ENCODE peak calls at places on chromosomes 7 and 10, in ten cellular contexts. One of them, this sample, is unnamed.

GRCh38 chr10:21732067-21732772 is 198.2 kb downstream of the MLLT10 start:
- DNase-seq in astrocyte of the spinal cord: peak
- DNase-seq in adrenal gland: peak
- DNase-seq in lower lobe of right lung: no peak
- DNase-seq in upper lobe of right lung: no peak
- DNase-seq in retinal pigment epithelial cell: peak
- DNase-seq in OCI-LY7: peak
- DNase-seq in astrocyte: peak
- DNase-seq in heart right ventricle: peak
- DNase-seq in A673: peak
- DNase-seq in this sample: no peak

GRCh38 chr7:15305002-15305600 is 256.7 kb downstream of the AGMO start:
- DNase-seq in astrocyte of the spinal cord: peak
- DNase-seq in astrocyte: peak
- DNase-seq in A673: peak
- DNase-seq in OCI-LY7: peak
- DNase-seq in upper lobe of right lung: no peak
- DNase-seq in heart right ventricle: peak
- DNase-seq in adrenal gland: no peak
- DNase-seq in retinal pigment epithelial cell: peak
- DNase-seq in lower lobe of right lung: no peak
- DNase-seq in this sample: no peak

GRCh38 chr7:37208528-37208927 is 240.1 kb downstream of the ELMO1 start:
- DNase-seq in astrocyte of the spinal cord: peak
- DNase-seq in heart right ventricle: peak
- DNase-seq in A673: peak
- DNase-seq in adrenal gland: peak
- DNase-seq in upper lobe of right lung: no peak
- DNase-seq in retinal pigment epithelial cell: peak
- DNase-seq in astrocyte: peak
- DNase-seq in OCI-LY7: peak
- DNase-seq in lower lobe of right lung: no peak
- DNase-seq in this sample: no peak

GRCh38 chr7:148434181-148434769 is 156.3 kb upstream of the C7orf33 start:
- DNase-seq in A673: no peak
- DNase-seq in upper lobe of right lung: no peak
- DNase-seq in heart right ventricle: no peak
- DNase-seq in adrenal gland: no peak
- DNase-seq in OCI-LY7: no peak
- DNase-seq in astrocyte of the spinal cord: no peak
- DNase-seq in lower lobe of right lung: no peak
- DNase-seq in astrocyte: no peak
- DNase-seq in retinal pigment epithelial cell: no peak
- DNase-seq in this sample: no peak

GRCh38 chr7:127393370-127394058 is 1.0 kb upstream of the ZNF800 start:
- DNase-seq in upper lobe of right lung: no peak
- DNase-seq in astrocyte: peak
- DNase-seq in heart right ventricle: peak
- DNase-seq in A673: peak
- DNase-seq in lower lobe of right lung: peak
- DNase-seq in retinal pigment epithelial cell: no peak
- DNase-seq in OCI-LY7: no peak
- DNase-seq in adrenal gland: peak
- DNase-seq in astrocyte of the spinal cord: peak
- DNase-seq in this sample: no peak

GRCh38 chr7:574661-575395 is 55.2 kb upstream of the PDGFA start:
- DNase-seq in lower lobe of right lung: no peak
- DNase-seq in A673: no peak
- DNase-seq in retinal pigment epithelial cell: no peak
- DNase-seq in astrocyte of the spinal cord: no peak
- DNase-seq in OCI-LY7: no peak
- DNase-seq in adrenal gland: no peak
- DNase-seq in upper lobe of right lung: no peak
- DNase-seq in heart right ventricle: no peak
- DNase-seq in astrocyte: no peak
- DNase-seq in this sample: no peak

GRCh38 chr7:51471199-51472016 is 154.8 kb upstream of the COBL start:
- DNase-seq in heart right ventricle: no peak
- DNase-seq in astrocyte: no peak
- DNase-seq in OCI-LY7: no peak
- DNase-seq in adrenal gland: no peak
- DNase-seq in upper lobe of right lung: no peak
- DNase-seq in A673: no peak
- DNase-seq in astrocyte of the spinal cord: no peak
- DNase-seq in lower lobe of right lung: no peak
- DNase-seq in retinal pigment epithelial cell: no peak
- DNase-seq in this sample: no peak

GRCh38 chr7:136058561-136058960 is 81.4 kb upstream of the MTPN start:
- DNase-seq in A673: no peak
- DNase-seq in upper lobe of right lung: no peak
- DNase-seq in heart right ventricle: no peak
- DNase-seq in astrocyte of the spinal cord: no peak
- DNase-seq in OCI-LY7: no peak
- DNase-seq in lower lobe of right lung: no peak
- DNase-seq in retinal pigment epithelial cell: no peak
- DNase-seq in adrenal gland: no peak
- DNase-seq in astrocyte: no peak
- DNase-seq in this sample: no peak

GRCh38 chr7:76191783-76192240 is 9.9 kb upstream of the SRRM3 start:
- DNase-seq in astrocyte of the spinal cord: peak
- DNase-seq in heart right ventricle: no peak
- DNase-seq in OCI-LY7: peak
- DNase-seq in upper lobe of right lung: no peak
- DNase-seq in astrocyte: peak
- DNase-seq in retinal pigment epithelial cell: no peak
- DNase-seq in lower lobe of right lung: no peak
- DNase-seq in adrenal gland: no peak
- DNase-seq in A673: peak
- DNase-seq in this sample: no peak

GRCh38 chr7:43439631-43440401 is 143.1 kb upstream of the STK17A start:
- DNase-seq in astrocyte: peak
- DNase-seq in retinal pigment epithelial cell: no peak
- DNase-seq in astrocyte of the spinal cord: peak
- DNase-seq in upper lobe of right lung: peak
- DNase-seq in A673: peak
- DNase-seq in lower lobe of right lung: peak
- DNase-seq in heart right ventricle: no peak
- DNase-seq in OCI-LY7: peak
- DNase-seq in adrenal gland: no peak
- DNase-seq in this sample: no peak
- TF ChIP-seq CTCF in astrocyte: peak
- TF ChIP-seq CTCF in retinal pigment epithelial cell: peak
- TF ChIP-seq CTCF in astrocyte of the spinal cord: peak
- TF ChIP-seq CTCF in upper lobe of right lung: peak
- TF ChIP-seq CTCF in A673: peak
- TF ChIP-seq CTCF in lower lobe of right lung: peak
- TF ChIP-seq CTCF in heart right ventricle: peak
- TF ChIP-seq CTCF in OCI-LY7: peak
- TF ChIP-seq CTCF in adrenal gland: peak
- TF ChIP-seq CTCF in this sample: peak

GRCh38 chr10:31154996-31155395 is 123.3 kb upstream of the ZNF438 start:
- DNase-seq in astrocyte: no peak
- DNase-seq in heart right ventricle: no peak
- DNase-seq in astrocyte of the spinal cord: no peak
- DNase-seq in lower lobe of right lung: no peak
- DNase-seq in OCI-LY7: no peak
- DNase-seq in retinal pigment epithelial cell: no peak
- DNase-seq in upper lobe of right lung: no peak
- DNase-seq in A673: no peak
- DNase-seq in adrenal gland: no peak
- DNase-seq in this sample: no peak

GRCh38 chr10:31152421-31153133 is 120.9 kb upstream of the ZNF438 start:
- DNase-seq in A673: peak
- DNase-seq in upper lobe of right lung: no peak
- DNase-seq in lower lobe of right lung: no peak
- DNase-seq in retinal pigment epithelial cell: no peak
- DNase-seq in OCI-LY7: no peak
- DNase-seq in astrocyte of the spinal cord: peak
- DNase-seq in astrocyte: no peak
- DNase-seq in adrenal gland: no peak
- DNase-seq in heart right ventricle: peak
- DNase-seq in this sample: no peak

GRCh38 chr10:31158000-31158658 is 126.5 kb upstream of the ZNF438 start:
- DNase-seq in astrocyte of the spinal cord: peak
- DNase-seq in astrocyte: peak
- DNase-seq in upper lobe of right lung: no peak
- DNase-seq in adrenal gland: no peak
- DNase-seq in retinal pigment epithelial cell: no peak
- DNase-seq in heart right ventricle: no peak
- DNase-seq in A673: no peak
- DNase-seq in lower lobe of right lung: no peak
- DNase-seq in OCI-LY7: no peak
- DNase-seq in this sample: no peak

GRCh38 chr10:31153692-31154091 is 122.0 kb upstream of the ZNF438 start:
- DNase-seq in adrenal gland: no peak
- DNase-seq in OCI-LY7: no peak
- DNase-seq in heart right ventricle: no peak
- DNase-seq in retinal pigment epithelial cell: no peak
- DNase-seq in astrocyte: no peak
- DNase-seq in A673: no peak
- DNase-seq in upper lobe of right lung: no peak
- DNase-seq in astrocyte of the spinal cord: no peak
- DNase-seq in lower lobe of right lung: no peak
- DNase-seq in this sample: no peak

GRCh38 chr10:31157125-31157983 is 125.7 kb upstream of the ZNF438 start:
- DNase-seq in OCI-LY7: no peak
- DNase-seq in A673: no peak
- DNase-seq in upper lobe of right lung: no peak
- DNase-seq in adrenal gland: no peak
- DNase-seq in heart right ventricle: peak
- DNase-seq in astrocyte of the spinal cord: peak
- DNase-seq in lower lobe of right lung: no peak
- DNase-seq in astrocyte: peak
- DNase-seq in retinal pigment epithelial cell: no peak
- DNase-seq in this sample: no peak
- H3K4me3 ChIP-seq in OCI-LY7: no peak
- H3K4me3 ChIP-seq in A673: no peak
- H3K4me3 ChIP-seq in upper lobe of right lung: no peak
- H3K4me3 ChIP-seq in adrenal gland: no peak
- H3K4me3 ChIP-seq in heart right ventricle: no peak
- H3K4me3 ChIP-seq in astrocyte of the spinal cord: no peak
- H3K4me3 ChIP-seq in lower lobe of right lung: no peak
- H3K4me3 ChIP-seq in astrocyte: no peak
- H3K4me3 ChIP-seq in retinal pigment epithelial cell: no peak
- H3K4me3 ChIP-seq in this sample: no peak

GRCh38 chr10:89275383-89275782 is 23.8 kb upstream of the LIPA start:
- DNase-seq in OCI-LY7: no peak
- DNase-seq in astrocyte of the spinal cord: no peak
- DNase-seq in lower lobe of right lung: peak
- DNase-seq in astrocyte: no peak
- DNase-seq in adrenal gland: no peak
- DNase-seq in upper lobe of right lung: peak
- DNase-seq in retinal pigment epithelial cell: no peak
- DNase-seq in A673: no peak
- DNase-seq in heart right ventricle: no peak
- DNase-seq in this sample: no peak

GRCh38 chr10:89271532-89271931 is 20.0 kb upstream of the LIPA start:
- DNase-seq in adrenal gland: no peak
- DNase-seq in retinal pigment epithelial cell: no peak
- DNase-seq in heart right ventricle: no peak
- DNase-seq in astrocyte of the spinal cord: no peak
- DNase-seq in OCI-LY7: no peak
- DNase-seq in lower lobe of right lung: no peak
- DNase-seq in upper lobe of right lung: no peak
- DNase-seq in astrocyte: no peak
- DNase-seq in A673: no peak
- DNase-seq in this sample: no peak

GRCh38 chr10:89278034-89278535 is 23.8 kb upstream of the IFIT2 start:
- DNase-seq in adrenal gland: peak
- DNase-seq in retinal pigment epithelial cell: peak
- DNase-seq in OCI-LY7: no peak
- DNase-seq in A673: peak
- DNase-seq in heart right ventricle: peak
- DNase-seq in lower lobe of right lung: no peak
- DNase-seq in astrocyte: peak
- DNase-seq in astrocyte of the spinal cord: peak
- DNase-seq in upper lobe of right lung: no peak
- DNase-seq in this sample: peak

GRCh38 chr10:89273680-89274079 is 22.1 kb upstream of the LIPA start:
- DNase-seq in OCI-LY7: no peak
- DNase-seq in astrocyte of the spinal cord: no peak
- DNase-seq in upper lobe of right lung: no peak
- DNase-seq in A673: no peak
- DNase-seq in lower lobe of right lung: no peak
- DNase-seq in heart right ventricle: no peak
- DNase-seq in astrocyte: no peak
- DNase-seq in retinal pigment epithelial cell: no peak
- DNase-seq in adrenal gland: no peak
- DNase-seq in this sample: no peak

DNA sequence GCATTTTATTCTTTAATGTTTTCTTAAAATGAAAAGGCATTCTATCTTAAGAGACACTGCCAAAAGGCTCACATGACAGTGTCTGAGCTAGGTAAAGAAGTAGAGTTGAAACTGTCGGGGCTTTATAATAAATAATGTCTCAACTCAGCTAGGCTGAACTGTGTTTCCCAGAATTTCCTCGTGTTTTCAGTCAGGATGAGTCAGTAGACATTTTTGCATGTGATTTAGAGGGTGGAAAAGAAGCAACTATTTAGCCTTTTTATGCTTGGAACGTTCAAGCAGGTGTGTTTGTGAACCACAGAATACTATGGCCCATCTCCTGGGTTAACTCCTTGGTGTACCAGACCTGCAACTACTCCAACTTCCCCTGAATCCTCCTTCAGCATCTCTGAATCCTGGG is 23.4 kb upstream of the LIPA start:
- DNase-seq in heart right ventricle: no peak
- DNase-seq in astrocyte of the spinal cord: peak
- DNase-seq in astrocyte: peak
- DNase-seq in adrenal gland: no peak
- DNase-seq in A673: no peak
- DNase-seq in OCI-LY7: no peak
- DNase-seq in retinal pigment epithelial cell: no peak
- DNase-seq in upper lobe of right lung: no peak
- DNase-seq in lower lobe of right lung: no peak
- DNase-seq in this sample: peak
- TF ChIP-seq CTCF in heart right ventricle: no peak
- TF ChIP-seq CTCF in astrocyte of the spinal cord: no peak
- TF ChIP-seq CTCF in astrocyte: no peak
- TF ChIP-seq CTCF in adrenal gland: no peak
- TF ChIP-seq CTCF in A673: no peak
- TF ChIP-seq CTCF in OCI-LY7: no peak
- TF ChIP-seq CTCF in retinal pigment epithelial cell: no peak
- TF ChIP-seq CTCF in upper lobe of right lung: no peak
- TF ChIP-seq CTCF in lower lobe of right lung: no peak
- TF ChIP-seq CTCF in this sample: no peak

DNA sequence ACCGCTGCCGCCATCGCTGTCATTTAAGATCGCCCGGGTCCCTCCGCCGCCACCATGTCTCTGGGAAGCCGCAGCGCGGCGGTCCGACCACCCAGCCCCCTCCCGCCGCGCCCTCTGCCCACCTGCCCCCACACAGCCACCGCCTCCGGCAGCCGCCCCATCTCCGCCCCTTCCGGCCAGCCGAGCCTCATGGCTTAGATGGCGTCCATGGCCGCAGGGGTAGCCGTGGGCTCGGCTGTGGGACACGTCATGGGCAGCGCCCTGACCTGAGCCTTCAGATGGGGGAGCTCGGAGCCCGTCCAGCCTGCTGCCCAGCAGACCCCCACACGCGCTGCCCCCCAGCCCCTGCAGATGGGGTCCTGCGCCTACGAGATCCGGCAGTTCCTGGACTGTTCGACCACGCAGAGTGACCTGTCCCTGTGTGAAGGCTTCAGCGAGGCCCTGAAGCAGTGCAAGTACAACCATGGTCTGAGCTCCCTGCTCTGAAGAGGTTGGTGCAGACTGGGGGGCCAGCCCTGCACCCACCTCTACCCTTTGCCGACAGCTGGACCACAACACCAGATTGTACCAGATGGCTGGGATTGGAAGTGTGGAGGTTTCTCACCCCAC is 38.0 kb upstream of the TARP start:
- DNase-seq in heart right ventricle: no peak
- DNase-seq in lower lobe of right lung: peak
- DNase-seq in A673: no peak
- DNase-seq in OCI-LY7: no peak
- DNase-seq in astrocyte: no peak
- DNase-seq in retinal pigment epithelial cell: no peak
- DNase-seq in astrocyte of the spinal cord: no peak
- DNase-seq in adrenal gland: peak
- DNase-seq in upper lobe of right lung: peak
- DNase-seq in this sample: no peak
- H3K4me3 ChIP-seq in heart right ventricle: peak
- H3K4me3 ChIP-seq in lower lobe of right lung: peak
- H3K4me3 ChIP-seq in A673: peak
- H3K4me3 ChIP-seq in OCI-LY7: no peak
- H3K4me3 ChIP-seq in astrocyte: peak
- H3K4me3 ChIP-seq in retinal pigment epithelial cell: peak
- H3K4me3 ChIP-seq in astrocyte of the spinal cord: peak
- H3K4me3 ChIP-seq in adrenal gland: peak
- H3K4me3 ChIP-seq in upper lobe of right lung: peak
- H3K4me3 ChIP-seq in this sample: peak